ENCODE peak calls at places on chromosomes 2 and 18, in six cellular contexts. One of them, this sample, is unnamed.

GRCh38 chr2:26583381-26583911 is 57.7 kb downstream of the CIB4 start:
- DNase-seq in IMR-90: no peak
- DNase-seq in A549: no peak
- DNase-seq in HepG2: no peak
- DNase-seq in K562: no peak
- DNase-seq in GM12878: no peak
- DNase-seq in this sample: peak; percentile 36

GRCh38 chr2:20135631-20136050 is 84.2 kb upstream of the LAPTM4A start:
- DNase-seq in IMR-90: peak; percentile 61
- DNase-seq in A549: peak; percentile 71
- DNase-seq in HepG2: peak; percentile 74
- DNase-seq in K562: peak; percentile 63
- DNase-seq in GM12878: no peak
- DNase-seq in this sample: peak; percentile 89

GRCh38 chr18:42339324-42339723 is 384.3 kb downstream of the PIK3C3 start:
- DNase-seq in IMR-90: no peak
- DNase-seq in A549: no peak
- DNase-seq in HepG2: peak; percentile 80
- DNase-seq in K562: no peak
- DNase-seq in GM12878: no peak
- DNase-seq in this sample: no peak

GRCh38 chr2:10868021-10868420 is 43.7 kb upstream of the KCNF1 start:
- DNase-seq in IMR-90: no peak
- DNase-seq in A549: no peak
- DNase-seq in HepG2: no peak
- DNase-seq in K562: no peak
- DNase-seq in GM12878: no peak
- DNase-seq in this sample: peak; percentile 86

GRCh38 chr2:71358931-71359671 is 27.5 kb downstream of the ZNF638 start:
- DNase-seq in IMR-90: peak; percentile 60
- DNase-seq in A549: no peak
- DNase-seq in HepG2: no peak
- DNase-seq in K562: no peak
- DNase-seq in GM12878: no peak
- DNase-seq in this sample: no peak

GRCh38 chr2:9782197-9782719 is 61.0 kb upstream of the TAF1B start:
- DNase-seq in IMR-90: no peak
- DNase-seq in A549: no peak
- DNase-seq in HepG2: no peak
- DNase-seq in K562: no peak
- DNase-seq in GM12878: no peak
- DNase-seq in this sample: no peak

GRCh38 chr2:117631141-117631540 is 183.3 kb upstream of the DDX18 start:
- DNase-seq in IMR-90: no peak
- DNase-seq in A549: no peak
- DNase-seq in HepG2: no peak
- DNase-seq in K562: no peak
- DNase-seq in GM12878: no peak
- DNase-seq in this sample: peak; percentile 80

GRCh38 chr2:231576465-231576864 is 16.2 kb upstream of the TEX44 start:
- DNase-seq in IMR-90: no peak
- DNase-seq in A549: no peak
- DNase-seq in HepG2: no peak
- DNase-seq in K562: no peak
- DNase-seq in GM12878: no peak
- DNase-seq in this sample: no peak

GRCh38 chr2:1769703-1770422 is 25.5 kb upstream of the PXDN start:
- DNase-seq in IMR-90: peak; percentile 62
- DNase-seq in A549: peak; percentile 87
- DNase-seq in HepG2: peak; percentile 65
- DNase-seq in K562: peak; percentile 71
- DNase-seq in GM12878: no peak
- DNase-seq in this sample: peak; percentile 93

GRCh38 chr2:68336192-68336591 is 16.4 kb upstream of the CNRIP1 start:
- DNase-seq in IMR-90: peak; percentile 83
- DNase-seq in A549: no peak
- DNase-seq in HepG2: no peak
- DNase-seq in K562: no peak
- DNase-seq in GM12878: no peak
- DNase-seq in this sample: no peak

GRCh38 chr2:64157792-64158191 is 13.6 kb upstream of the PELI1 start:
- DNase-seq in IMR-90: peak; percentile 22
- DNase-seq in A549: no peak
- DNase-seq in HepG2: no peak
- DNase-seq in K562: no peak
- DNase-seq in GM12878: no peak
- DNase-seq in this sample: no peak

GRCh38 chr2:64338910-64339500 is 115.0 kb upstream of the LGALSL start:
- DNase-seq in IMR-90: no peak
- DNase-seq in A549: no peak
- DNase-seq in HepG2: no peak
- DNase-seq in K562: no peak
- DNase-seq in GM12878: no peak
- DNase-seq in this sample: no peak

GRCh38 chr2:130957920-130958319 is 121.2 kb downstream of the ARHGEF4 start:
- DNase-seq in IMR-90: no peak
- DNase-seq in A549: no peak
- DNase-seq in HepG2: no peak
- DNase-seq in K562: no peak
- DNase-seq in GM12878: no peak
- DNase-seq in this sample: no peak

GRCh38 chr2:130949954-130950353 is 113.2 kb downstream of the ARHGEF4 start:
- DNase-seq in IMR-90: no peak
- DNase-seq in A549: no peak
- DNase-seq in HepG2: no peak
- DNase-seq in K562: no peak
- DNase-seq in GM12878: no peak
- DNase-seq in this sample: no peak

GRCh38 chr2:130951018-130951417 is 114.3 kb downstream of the ARHGEF4 start:
- DNase-seq in IMR-90: no peak
- DNase-seq in A549: no peak
- DNase-seq in HepG2: no peak
- DNase-seq in K562: no peak
- DNase-seq in GM12878: no peak
- DNase-seq in this sample: no peak

DNA sequence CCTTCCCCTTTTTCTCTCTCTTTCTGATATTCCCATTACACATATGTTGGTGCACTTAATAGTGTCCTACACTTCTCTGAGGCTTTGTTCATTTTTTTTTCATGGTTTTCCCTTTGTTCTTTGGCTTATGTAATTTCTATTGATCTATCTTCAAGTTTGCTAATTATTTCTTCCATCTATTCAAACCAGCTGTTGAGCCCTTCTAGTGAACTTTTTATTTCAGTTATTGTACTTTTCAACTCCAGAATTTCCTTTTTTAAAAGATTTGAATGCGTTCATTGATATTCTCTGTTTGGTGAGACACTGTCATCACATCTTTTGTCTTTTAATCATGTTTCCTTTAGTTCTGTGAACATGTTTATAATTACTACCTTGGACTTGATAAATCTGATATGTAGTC is 118.2 kb downstream of the ARHGEF4 start:
- DNase-seq in IMR-90: no peak
- DNase-seq in A549: no peak
- DNase-seq in HepG2: no peak
- DNase-seq in K562: no peak
- DNase-seq in GM12878: no peak
- DNase-seq in this sample: no peak
- TF ChIP-seq SMC3 in IMR-90: no peak
- TF ChIP-seq SMC3 in A549: no peak
- TF ChIP-seq SMC3 in HepG2: no peak
- TF ChIP-seq SMC3 in K562: no peak
- TF ChIP-seq SMC3 in GM12878: no peak
- TF ChIP-seq SMC3 in this sample: no peak

GRCh38 chr18:55158570-55158969 is 199.3 kb upstream of the CCDC68 start:
- DNase-seq in IMR-90: no peak
- DNase-seq in A549: no peak
- DNase-seq in HepG2: no peak
- DNase-seq in K562: no peak
- DNase-seq in GM12878: no peak
- DNase-seq in this sample: no peak

GRCh38 chr18:55159027-55159426 is 199.8 kb upstream of the CCDC68 start:
- DNase-seq in IMR-90: no peak
- DNase-seq in A549: no peak
- DNase-seq in HepG2: no peak
- DNase-seq in K562: no peak
- DNase-seq in GM12878: no peak
- DNase-seq in this sample: no peak

GRCh38 chr18:55165399-55166125 is 206.3 kb upstream of the CCDC68 start:
- DNase-seq in IMR-90: no peak
- DNase-seq in A549: no peak
- DNase-seq in HepG2: no peak
- DNase-seq in K562: no peak
- DNase-seq in GM12878: no peak
- DNase-seq in this sample: no peak

GRCh38 chr18:55161966-55162365 is 202.7 kb upstream of the CCDC68 start:
- DNase-seq in IMR-90: no peak
- DNase-seq in A549: no peak
- DNase-seq in HepG2: no peak
- DNase-seq in K562: no peak
- DNase-seq in GM12878: no peak
- DNase-seq in this sample: no peak

GRCh38 chr18:55163550-55163949 is 204.3 kb upstream of the CCDC68 start:
- DNase-seq in IMR-90: no peak
- DNase-seq in A549: no peak
- DNase-seq in HepG2: no peak
- DNase-seq in K562: peak; percentile 26
- DNase-seq in GM12878: no peak
- DNase-seq in this sample: no peak
- TF ChIP-seq SMC3 in IMR-90: no peak
- TF ChIP-seq SMC3 in A549: no peak
- TF ChIP-seq SMC3 in HepG2: no peak
- TF ChIP-seq SMC3 in K562: no peak
- TF ChIP-seq SMC3 in GM12878: no peak
- TF ChIP-seq SMC3 in this sample: no peak

GRCh38 chr2:190576565-190576964 is 42.0 kb upstream of the NEMP2 start:
- DNase-seq in IMR-90: no peak
- DNase-seq in A549: no peak
- DNase-seq in HepG2: no peak
- DNase-seq in K562: no peak
- DNase-seq in GM12878: no peak
- DNase-seq in this sample: no peak

GRCh38 chr2:190572251-190572650 is 37.7 kb upstream of the NEMP2 start:
- DNase-seq in IMR-90: no peak
- DNase-seq in A549: no peak
- DNase-seq in HepG2: no peak
- DNase-seq in K562: no peak
- DNase-seq in GM12878: no peak
- DNase-seq in this sample: no peak

GRCh38 chr2:190571666-190572065 is 37.1 kb upstream of the NEMP2 start:
- DNase-seq in IMR-90: no peak
- DNase-seq in A549: no peak
- DNase-seq in HepG2: no peak
- DNase-seq in K562: no peak
- DNase-seq in GM12878: no peak
- DNase-seq in this sample: peak; percentile 54

GRCh38 chr2:190575263-190575662 is 40.7 kb upstream of the NEMP2 start:
- DNase-seq in IMR-90: no peak
- DNase-seq in A549: no peak
- DNase-seq in HepG2: no peak
- DNase-seq in K562: no peak
- DNase-seq in GM12878: no peak
- DNase-seq in this sample: no peak

GRCh38 chr2:190574169-190574568 is 39.6 kb upstream of the NEMP2 start:
- DNase-seq in IMR-90: peak; percentile 59
- DNase-seq in A549: no peak
- DNase-seq in HepG2: no peak
- DNase-seq in K562: no peak
- DNase-seq in GM12878: no peak
- DNase-seq in this sample: no peak
- TF ChIP-seq SMC3 in IMR-90: no peak
- TF ChIP-seq SMC3 in A549: no peak
- TF ChIP-seq SMC3 in HepG2: no peak
- TF ChIP-seq SMC3 in K562: no peak
- TF ChIP-seq SMC3 in GM12878: no peak
- TF ChIP-seq SMC3 in this sample: no peak

GRCh38 chr2:88690591-88691338 is 708 bp upstream of the RPIA start:
- DNase-seq in IMR-90: peak; percentile 2
- DNase-seq in A549: peak; percentile 49
- DNase-seq in HepG2: peak; percentile 57
- DNase-seq in K562: peak; percentile 49
- DNase-seq in GM12878: no peak
- DNase-seq in this sample: peak; percentile 32
- TF ChIP-seq SMC3 in IMR-90: no peak
- TF ChIP-seq SMC3 in A549: no peak
- TF ChIP-seq SMC3 in HepG2: no peak
- TF ChIP-seq SMC3 in K562: no peak
- TF ChIP-seq SMC3 in GM12878: no peak
- TF ChIP-seq SMC3 in this sample: no peak